ENCODE peak calls at places on chromosomes 2 and 18, in seven cellular contexts. T is HuH-7; I is hippocampal formation; E is stimulated activated CD4-positive, alpha-beta T cell treated with anti-CD3 and anti-CD28 coated beads, TNF-alpha, amount 100 ng/mL, for 4 hours; J is HuH-7.5; W is T-cell; B is HS-27A. S is an unnamed sample.
A peak's percentile ranks its signal among the peaks of the same experiment; 100 is the strongest.

GRCh38 chr18:48339692-48340091 is 69.5 kb downstream of the ZBTB7C start:
- DNase-seq in T (no peak), I (no peak), E (no peak), J (no peak), W (no peak), B (no peak), S (no peak)

GRCh38 chr2:106030287-106031268 is 163.5 kb downstream of the UXS1 start:
- DNase-seq in T (peak; percentile 62), I (peak; percentile 28), E (peak; percentile 7), J (peak; percentile 32), W (no peak), B (no peak), S (no peak)

GRCh38 chr2:109322111-109322510 is 193.1 kb downstream of the SH3RF3 start:
- DNase-seq in T (no peak), I (peak; percentile 46), E (no peak), J (no peak), W (no peak), B (no peak), S (no peak)

GRCh38 chr2:12363569-12363968 is 353.2 kb upstream of the TRIB2 start:
- DNase-seq in T (no peak), I (no peak), E (no peak), J (no peak), W (no peak), B (no peak), S (no peak)

GRCh38 chr2:30354621-30355020 is 92.4 kb upstream of the LCLAT1 start:
- DNase-seq in T (no peak), I (no peak), E (no peak), J (no peak), W (no peak), B (no peak), S (no peak)

GRCh38 chr2:119289093-119289492 is 65.5 kb downstream of the STEAP3 start:
- DNase-seq in T (no peak), I (peak; percentile 20), E (no peak), J (no peak), W (no peak), B (no peak), S (no peak)

GRCh38 chr18:63676526-63676925 is 14.8 kb upstream of the SERPINB3 start:
- DNase-seq in T (no peak), I (no peak), E (no peak), J (no peak), W (no peak), B (no peak), S (no peak)

GRCh38 chr2:216849987-216850386 is 9.9 kb downstream of the TNP1 start:
- DNase-seq in T (no peak), I (peak; percentile 71), E (no peak), J (no peak), W (peak; percentile 24), B (no peak), S (no peak)

GRCh38 chr2:130762910-130763385 is 7.6 kb downstream of the AMER3 start:
- DNase-seq in T (no peak), I (no peak), E (no peak), J (no peak), W (no peak), B (no peak), S (no peak)

GRCh38 chr2:237161239-237161638 is 75.5 kb downstream of the COPS8 start:
- DNase-seq in T (no peak), I (no peak), E (no peak), J (no peak), W (no peak), B (no peak), S (no peak)

GRCh38 chr2:56741601-56742102 is 557.9 kb downstream of the CCDC85A start:
- DNase-seq in T (no peak), I (no peak), E (no peak), J (no peak), W (no peak), B (peak; percentile 91), S (no peak)

GRCh38 chr2:198628596-198628995 is 824.2 kb downstream of the PLCL1 start:
- DNase-seq in T (no peak), I (no peak), E (no peak), J (no peak), W (no peak), B (no peak), S (no peak)

GRCh38 chr18:32439241-32439640 is 31.4 kb downstream of the GAREM1 start:
- DNase-seq in T (no peak), I (no peak), E (no peak), J (no peak), W (no peak), B (no peak), S (no peak)

GRCh38 chr2:39202639-39203369 is 41.0 kb downstream of the CDKL4 start:
- DNase-seq in T (no peak), I (no peak), E (no peak), J (no peak), W (no peak), B (no peak), S (no peak)

GRCh38 chr2:69545477-69545932 is 98.0 kb downstream of the AAK1 start:
- DNase-seq in T (no peak), I (no peak), E (no peak), J (no peak), W (no peak), B (no peak), S (no peak)

GRCh38 chr2:179981085-179981484 is 26.0 kb downstream of the CWC22 start:
- DNase-seq in T (no peak), I (no peak), E (no peak), J (no peak), W (no peak), B (no peak), S (no peak)

GRCh38 chr2:237298323-237299118 is 115.4 kb downstream of the COL6A3 start:
- DNase-seq in T (no peak), I (no peak), E (no peak), J (no peak), W (no peak), B (no peak), S (no peak)

S was measured in effector memory CD4-positive, alpha-beta T cell.